ENCODE peak calls at places on chromosome 22, in seven cellular contexts. B is testis, Q is transverse colon, V is right lobe of liver, O is adrenal gland, L is uterus, P is endothelial cell of umbilical vein. M is an unnamed sample.

GRCh38 chr22:20298803-20299735 is 20.8 kb downstream of the DGCR6L start:
- DNase-seq in B (peak; percentile 93), Q (peak; percentile 90), V (peak; percentile 97), O (peak; percentile 90), L (peak; percentile 83), P (peak; percentile 68), M (peak; percentile 56)

GRCh38 chr22:17707526-17707925 is 66.7 kb downstream of the BID start:
- DNase-seq in B (no peak), Q (no peak), V (no peak), O (no peak), L (no peak), P (peak; percentile 67), M (no peak)

GRCh38 chr22:43449205-43449830 is 37.5 kb downstream of the MPPED1 start:
- DNase-seq in B (no peak), Q (no peak), V (peak; percentile 37), O (no peak), L (no peak), P (no peak), M (no peak)

GRCh38 chr22:32286290-32286840 is 31.2 kb upstream of the SLC5A4 start:
- DNase-seq in B (no peak), Q (no peak), V (no peak), O (no peak), L (no peak), P (no peak), M (no peak)

GRCh38 chr22:30891443-30891755 is 77.2 kb downstream of the MORC2 start:
- DNase-seq in B (no peak), Q (peak; percentile 5), V (peak; percentile 38), O (peak; percentile 39), L (no peak), P (no peak), M (no peak)

GRCh38 chr22:40718250-40719204 is 39.2 kb downstream of the MCHR1 start:
- DNase-seq in B (no peak), Q (no peak), V (no peak), O (no peak), L (no peak), P (no peak), M (no peak)

GRCh38 chr22:31097941-31098632 is 9.3 kb downstream of the SELENOM start:
- DNase-seq in B (no peak), Q (no peak), V (no peak), O (no peak), L (no peak), P (no peak), M (no peak)

GRCh38 chr22:48699531-48699930 is 1128.1 kb downstream of the BRD1 start:
- DNase-seq in B (no peak), Q (no peak), V (no peak), O (no peak), L (no peak), P (no peak), M (no peak)

GRCh38 chr22:20405931-20406685 is 12.2 kb downstream of the ZNF74 start:
- DNase-seq in B (no peak), Q (no peak), V (peak; percentile 36), O (peak; percentile 42), L (no peak), P (no peak), M (no peak)

GRCh38 chr22:30127749-30128166 is 47.5 kb downstream of the HORMAD2 start:
- DNase-seq in B (no peak), Q (no peak), V (no peak), O (no peak), L (no peak), P (no peak), M (no peak)

GRCh38 chr22:25453058-25453457 is 111.4 kb upstream of the GRK3 start:
- DNase-seq in B (no peak), Q (no peak), V (no peak), O (no peak), L (no peak), P (no peak), M (no peak)

GRCh38 chr22:37897805-37898204 is 8.3 kb upstream of the MICALL1 start:
- DNase-seq in B (no peak), Q (no peak), V (no peak), O (no peak), L (no peak), P (no peak), M (no peak)

GRCh38 chr22:16824718-16825687 is at the start of gene XKR3:
- DNase-seq in B (no peak), Q (no peak), V (no peak), O (no peak), L (no peak), P (no peak), M (no peak)

GRCh38 chr22:25447067-25447688 is 117.3 kb upstream of the GRK3 start:
- DNase-seq in B (no peak), Q (no peak), V (no peak), O (no peak), L (no peak), P (no peak), M (no peak)

GRCh38 chr22:47788461-47788860 is 1026.0 kb downstream of the TBC1D22A start:
- DNase-seq in B (no peak), Q (no peak), V (no peak), O (no peak), L (no peak), P (no peak), M (no peak)

GRCh38 chr22:40406063-40406890 is 35.9 kb downstream of the SGSM3 start:
- DNase-seq in B (no peak), Q (no peak), V (peak; percentile 43), O (no peak), L (no peak), P (no peak), M (no peak)

DNA sequence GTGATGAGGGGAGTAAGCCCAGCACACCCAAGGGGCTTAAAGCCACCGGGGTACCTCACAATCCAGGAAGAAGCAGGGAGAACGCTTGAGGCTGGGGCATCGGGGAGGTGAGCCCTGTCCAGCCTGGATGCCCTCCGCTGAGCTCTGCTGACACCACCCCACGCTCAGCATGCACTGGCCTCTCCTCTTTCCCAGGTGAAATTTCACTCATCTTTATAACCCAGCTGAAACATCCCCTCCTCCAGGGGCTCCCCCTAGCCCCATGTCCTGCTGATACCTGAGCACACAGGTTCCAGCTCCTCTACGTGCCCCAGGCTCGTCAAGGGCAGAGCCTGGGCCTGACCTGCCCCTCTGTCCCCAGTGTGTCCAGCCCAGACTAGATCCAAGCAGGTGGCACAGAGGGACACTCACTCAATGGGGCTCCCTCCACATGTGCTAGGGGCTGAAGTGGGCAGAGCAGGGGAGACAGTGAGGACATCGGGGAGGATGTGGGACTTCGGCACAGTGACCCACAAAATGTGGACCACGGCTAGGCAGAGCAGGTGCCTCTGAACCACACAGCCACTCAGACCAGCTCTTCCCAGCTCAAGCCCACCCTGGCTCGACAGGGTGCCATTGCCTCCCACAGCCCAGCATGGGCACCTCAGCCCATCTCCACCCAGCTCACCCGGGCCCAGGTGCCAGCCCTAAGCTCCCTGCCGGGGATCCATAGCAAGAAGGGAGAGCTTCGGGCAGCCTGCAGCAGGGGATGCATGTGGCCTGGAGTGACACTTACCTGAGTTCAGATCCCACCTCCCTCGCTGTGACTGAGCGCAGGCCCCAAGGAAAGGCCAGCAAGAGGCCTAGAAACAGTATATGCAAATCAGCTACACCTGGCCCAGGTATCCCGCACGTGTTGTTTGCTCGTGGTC is 46.7 kb upstream of the RTL6 start:
- DNase-seq in B (no peak), Q (no peak), V (peak; percentile 37), O (no peak), L (no peak), P (no peak), M (no peak)
- H3K4me1 ChIP-seq in B (no peaks in the 10 kb centered on the region), Q (no peaks in the 10 kb centered on the region), V (no peaks in the 10 kb centered on the region), O (no peaks in the 10 kb centered on the region), L (no peaks in the 10 kb centered on the region), P (no peaks in the 10 kb centered on the region), M (no peaks in the 10 kb centered on the region)

GRCh38 chr22:49847751-49848689 is 5.6 kb upstream of the ZBED4 start:
- DNase-seq in B (no peak), Q (peak; percentile 37), V (no peak), O (no peak), L (no peak), P (no peak), M (no peak)

GRCh38 chr22:49848690-49849160 is 4.9 kb upstream of the ZBED4 start:
- DNase-seq in B (no peak), Q (no peak), V (no peak), O (no peak), L (no peak), P (no peak), M (no peak)

GRCh38 chr22:49850021-49850911 is 3.4 kb upstream of the ZBED4 start:
- DNase-seq in B (no peak), Q (no peak), V (no peak), O (no peak), L (no peak), P (no peak), M (no peak)

GRCh38 chr22:49850959-49851815 is 2.5 kb upstream of the ZBED4 start:
- DNase-seq in B (no peak), Q (no peak), V (no peak), O (no peak), L (no peak), P (no peak), M (no peak)

DNA sequence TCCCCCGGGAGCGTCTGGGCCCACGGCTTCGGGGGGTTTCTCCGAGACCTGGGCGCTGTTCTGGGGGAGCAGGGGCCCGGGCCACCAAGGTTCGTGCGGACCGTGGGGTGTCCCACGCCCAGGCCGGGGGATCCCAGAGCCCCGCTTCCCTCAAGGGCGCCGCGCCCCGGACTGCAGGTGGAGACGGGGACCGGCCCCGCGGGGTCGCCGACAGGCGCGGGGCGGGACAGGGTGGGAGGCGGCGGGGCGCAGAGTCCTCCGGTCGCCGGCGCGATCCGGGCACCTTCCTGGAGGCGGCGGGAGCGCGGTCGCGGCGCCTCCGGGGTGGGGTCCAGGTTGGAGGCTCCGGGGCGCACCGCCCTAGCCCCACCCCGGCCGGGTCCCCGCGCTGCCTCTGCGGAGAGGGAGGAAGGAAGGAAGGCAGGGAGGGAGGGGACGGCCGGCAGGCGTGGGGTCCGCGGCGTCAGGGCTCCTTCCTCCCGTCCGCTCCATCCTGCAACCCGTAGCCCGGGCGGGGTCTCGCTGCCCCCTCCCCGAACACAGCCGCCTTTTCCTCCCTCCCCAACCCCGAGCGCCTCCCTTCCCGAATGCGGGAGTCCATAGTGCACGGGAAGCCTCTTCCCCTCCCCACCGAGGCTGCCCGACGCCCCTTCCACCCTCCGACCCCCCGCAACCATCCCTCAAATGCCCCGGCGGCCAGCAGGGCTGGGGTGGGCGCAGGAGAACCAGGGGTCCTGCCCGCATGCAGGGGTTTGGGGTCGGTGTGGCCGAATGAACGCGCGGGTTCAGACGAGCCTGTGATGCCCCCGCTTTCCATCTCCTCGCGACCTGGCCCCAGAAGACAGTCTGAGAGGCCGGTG is 4.3 kb upstream of the ZBED4 start:
- DNase-seq in B (no peak), Q (no peak), V (no peak), O (no peak), L (no peak), P (no peak), M (no peak)
- H3K4me3 ChIP-seq in B (peak overlapping the region; percentile 12), Q (peak overlapping the region; percentile 62), V (peak overlapping the region; percentile 46), O (no peak overlapping the region), L (peak overlapping the region; percentile 4), P (no peak overlapping the region), M (peak overlapping the region; percentile 40)

GRCh38 chr22:27439131-27439530 is 362.4 kb downstream of the MN1 start:
- DNase-seq in B (no peak), Q (no peak), V (no peak), O (no peak), L (no peak), P (no peak), M (no peak)
- TF ChIP-seq POLR2A in B (no peak), Q (no peak), V (no peak), O (no peak), L (no peak), P (no peak), M (no peak)

GRCh38 chr22:23044570-23044969 is 25.7 kb upstream of the GNAZ start:
- DNase-seq in B (no peak), Q (no peak), V (no peak), O (no peak), L (no peak), P (no peak), M (no peak)
- H3K4me1 ChIP-seq in B (no peaks in the 10 kb centered on the region), Q (no peaks in the 10 kb centered on the region), V (no peaks in the 10 kb centered on the region), O (no peaks in the 10 kb centered on the region), L (no peaks in the 10 kb centered on the region), P (no peaks in the 10 kb centered on the region), M (no peaks in the 10 kb centered on the region)